ENCODE peak calls at places on chromosome 19, in four cellular contexts. D is IMR-90; S is CD4-positive, CD25-positive, alpha-beta regulatory T cell; C is GM23248. J is an unnamed sample.

GRCh38 chr19:55172741-55173140 is 6.3 kb upstream of the DNAAF3 start:
- DNase-seq in D (peak; percentile 75), C (peak; percentile 86), S (no peak), J (no peak)

GRCh38 chr19:35712910-35713845 is 4.6 kb upstream of the KMT2B start:
- DNase-seq in C (no peak), S (peak; percentile 81), D (no peak), J (no peak)

GRCh38 chr19:31301306-31301980 is 47.8 kb downstream of the TSHZ3 start:
- DNase-seq in S (no peak), C (no peak), D (no peak), J (no peak)

GRCh38 chr19:17834350-17835181 is 13.2 kb downstream of the JAK3 start:
- DNase-seq in D (no peak), S (no peak), C (peak; percentile 7), J (no peak)

GRCh38 chr19:5985098-5985783 is 7.3 kb upstream of the RANBP3 start:
- DNase-seq in S (no peak), D (peak; percentile 61), C (peak; percentile 67), J (no peak)

GRCh38 chr19:22438011-22438410 is 15.9 kb upstream of the ZNF98 start:
- DNase-seq in S (no peak), C (no peak), D (no peak), J (no peak)

GRCh38 chr19:8702350-8702749 is 3.8 kb upstream of the ACTL9 start:
- DNase-seq in D (no peak), S (no peak), C (no peak), J (no peak)

GRCh38 chr19:54561840-54562239 is 11.8 kb upstream of the LILRA2 start:
- DNase-seq in D (no peak), S (no peak), C (no peak), J (no peak)

GRCh38 chr19:53580871-53581835 is 43.2 kb downstream of the ZNF331 start:
- DNase-seq in S (no peak), D (no peak), C (no peak), J (no peak)

GRCh38 chr19:38731654-38732301 is 12.5 kb downstream of the CAPN12 start:
- DNase-seq in D (no peak), S (no peak), C (no peak), J (peak; percentile 62)

GRCh38 chr19:14054721-14055120 is 7.2 kb downstream of the PALM3 start:
- DNase-seq in D (no peak), S (no peak), C (no peak), J (no peak)

GRCh38 chr19:45526143-45526542 is 18.9 kb downstream of the VASP start:
- DNase-seq in D (peak; percentile 55), C (peak; percentile 67), S (no peak), J (no peak)

GRCh38 chr19:8585894-8586750 is 8.9 kb upstream of the MYO1F start:
- DNase-seq in D (no peak), C (peak; percentile 37), S (no peak), J (no peak)

GRCh38 chr19:56119585-56119978 is 1.5 kb downstream of the ZNF787 start:
- DNase-seq in C (peak; percentile 71), D (peak; percentile 44), S (no peak), J (no peak)

GRCh38 chr19:18833849-18834643 is 2.3 kb downstream of the UPF1 start:
- DNase-seq in S (no peak), D (no peak), C (peak; percentile 46), J (no peak)

GRCh38 chr19:50877338-50877737 is 4.1 kb downstream of the KLK2 start:
- DNase-seq in C (no peak), D (no peak), S (no peak), J (no peak)

GRCh38 chr19:19504754-19505668 is 10.3 kb downstream of the TSSK6 start:
- DNase-seq in D (no peak), C (no peak), S (no peak), J (no peak)

GRCh38 chr19:47331931-47332547 is at the start of gene C5AR2:
- DNase-seq in C (peak; percentile 61), D (no peak), S (no peak), J (no peak)

GRCh38 chr19:8320564-8321066 is 560 bp downstream of the NDUFA7 start:
- DNase-seq in S (peak; percentile 21), D (no peak), C (peak; percentile 60), J (no peak)

GRCh38 chr19:46720516-46721239 is 3.8 kb upstream of the PRKD2 start:
- DNase-seq in S (no peak), C (no peak), D (no peak), J (no peak)

GRCh38 chr19:8251025-8251472 is 41.9 kb downstream of the CERS4 start:
- DNase-seq in S (no peak), D (peak; percentile 11), C (peak; percentile 60), J (no peak)

GRCh38 chr19:5903054-5903501 is 512 bp downstream of the NDUFA11 start:
- DNase-seq in C (peak; percentile 84), D (peak; percentile 49), S (no peak), J (no peak)

GRCh38 chr19:5621311-5621944 is 1.1 kb downstream of the SAFB2 start:
- DNase-seq in S (no peak), C (no peak), D (no peak), J (no peak)

GRCh38 chr19:38395381-38396127 is 7.1 kb downstream of the SPRED3 start:
- DNase-seq in S (peak; percentile 56), D (no peak), C (no peak), J (no peak)

DNA sequence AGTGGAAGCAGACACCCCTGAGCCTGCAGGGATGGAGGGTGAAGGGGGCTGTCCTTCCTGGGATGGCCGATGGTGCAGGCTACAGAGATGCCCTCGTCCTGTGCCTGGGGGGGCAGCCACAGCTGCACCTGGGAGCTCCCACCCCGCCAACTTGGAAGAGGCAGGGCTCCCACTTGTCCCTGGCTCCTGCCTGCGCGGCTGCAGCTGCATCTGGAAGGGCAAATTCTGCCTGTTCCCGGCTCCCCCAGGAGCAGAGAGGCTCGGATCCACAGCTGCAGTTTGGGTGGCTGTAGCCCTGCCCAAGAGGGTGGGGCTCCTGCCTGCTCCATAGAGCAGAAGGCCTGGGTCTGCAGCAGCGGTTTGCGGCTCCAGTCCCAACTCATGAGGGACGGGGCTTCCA is 2.2 kb downstream of the CEP89 start:
- DNase-seq in D (no peak), C (no peak), S (no peak), J (no peak)
- H3K4me3 ChIP-seq in D (no peak overlapping the region), C (no peak overlapping the region), S (no peak overlapping the region), J (no peak overlapping the region)

DNA sequence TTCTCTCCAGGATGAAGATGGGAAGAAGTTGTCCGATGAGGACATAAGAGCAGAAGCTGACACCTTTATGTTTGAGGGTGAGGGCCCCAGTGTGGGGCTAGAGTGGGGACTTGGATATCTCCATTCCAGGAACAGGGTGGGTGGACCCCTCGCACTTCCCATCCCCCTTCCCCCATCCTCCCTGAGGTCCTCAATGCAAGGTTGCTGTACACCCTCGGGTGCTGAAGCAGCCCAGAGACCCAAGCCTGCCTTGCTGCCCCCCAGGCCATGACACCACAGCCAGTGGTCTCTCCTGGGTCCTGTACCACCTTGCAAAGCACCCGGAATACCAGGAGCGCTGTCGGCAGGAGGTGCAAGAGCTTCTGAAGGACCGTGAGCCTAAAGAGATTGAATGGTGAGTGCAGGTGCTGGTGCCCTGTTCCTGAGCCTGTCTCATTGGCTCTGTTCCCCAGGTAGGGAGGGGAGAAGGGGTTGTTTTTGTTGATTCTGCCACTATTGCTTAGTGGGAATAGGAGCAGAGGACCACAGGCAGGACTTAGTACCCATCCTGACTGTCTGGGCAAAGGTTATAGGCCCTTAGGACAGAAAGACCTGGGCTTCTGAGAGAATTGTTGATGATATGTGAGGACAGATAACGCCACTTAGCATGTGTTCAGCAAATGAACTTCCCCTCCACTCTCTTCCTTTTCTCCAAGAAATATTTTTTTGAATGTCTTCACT is 12.0 kb downstream of the CYP4F3 start:
- DNase-seq in C (no peak), D (no peak), S (no peak), J (no peak)
- H3K9me3 ChIP-seq in C (no peaks in the 10 kb centered on the region), D (peaks cover 8% of the 10 kb centered on the region), S (no peaks in the 10 kb centered on the region), J (no peaks in the 10 kb centered on the region)

GRCh38 chr19:3405261-3405653 is 38.9 kb downstream of the NFIC start:
- DNase-seq in S (no peak), D (no peak), C (no peak), J (no peak)
- H3K4me1 ChIP-seq in S (no peaks in the 10 kb centered on the region), D (peaks cover 19% of the 10 kb centered on the region), C (peaks cover 16% of the 10 kb centered on the region), J (peaks cover 64% of the 10 kb centered on the region)

GRCh38 chr19:917323-918151 is at the start of gene KISS1R:
- DNase-seq in D (peak; percentile 34), S (no peak), C (peak; percentile 54), J (no peak)
- H3K4me3 ChIP-seq in D (peak within 1 kb of the TSS; percentile 4), S (no peak within 1 kb of the TSS), C (peak within 1 kb of the TSS; percentile 18), J (peak within 1 kb of the TSS; percentile 59)

GRCh38 chr19:12706332-12706718 is 9.9 kb upstream of the FBXW9 start:
- DNase-seq in C (no peak), D (no peak), S (no peak), J (no peak)
- H3K9me3 ChIP-seq in C (no peaks in the 10 kb centered on the region), D (no peaks in the 10 kb centered on the region), S (no peaks in the 10 kb centered on the region), J (no peaks in the 10 kb centered on the region)

GRCh38 chr19:10107817-10108367 is 1.7 kb downstream of the PPAN start:
- DNase-seq in S (no peak), D (no peak), C (no peak), J (no peak)

GRCh38 chr19:10104665-10105221 is 1.4 kb upstream of the PPAN start:
- DNase-seq in C (no peak), D (no peak), S (peak; percentile 86), J (no peak)

GRCh38 chr19:10105241-10106099 is 692 bp upstream of the PPAN start:
- DNase-seq in S (no peak), D (no peak), C (peak; percentile 38), J (no peak)

GRCh38 chr19:10107254-10107653 is 1.1 kb downstream of the PPAN start:
- DNase-seq in D (no peak), S (no peak), C (no peak), J (no peak)

GRCh38 chr19:10106100-10106936 is at the start of gene PPAN:
- DNase-seq in C (peak; percentile 100), D (peak; percentile 98), S (peak; percentile 98), J (peak; percentile 98)
- H3K4me1 ChIP-seq in C (peaks cover 12% of the 10 kb centered on the region), D (peaks cover 4% of the 10 kb centered on the region), S (peaks cover 63% of the 10 kb centered on the region), J (peaks cover 3% of the 10 kb centered on the region)

DNA sequence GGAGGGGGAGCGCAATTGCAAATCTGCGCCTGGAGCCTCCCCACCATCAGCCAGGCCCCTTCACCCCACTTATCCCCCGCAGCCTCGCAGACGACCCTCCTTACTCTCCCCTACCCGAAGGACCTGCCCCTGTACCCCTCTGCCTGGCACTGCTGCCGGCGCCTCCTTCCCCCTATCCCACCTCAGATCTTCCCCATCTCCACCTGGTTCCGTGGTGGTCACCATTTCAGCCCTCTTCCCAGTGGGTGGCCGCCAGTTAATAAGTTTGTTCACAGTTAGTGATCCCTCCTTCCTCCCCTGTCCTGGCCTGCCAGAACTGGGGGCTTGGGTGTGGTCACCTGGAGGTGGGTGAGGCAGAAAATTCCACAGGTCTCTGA is 397 bp downstream of the SLC44A2 start:
- DNase-seq in S (no peak), C (no peak), D (no peak), J (no peak)
- H3K4me3 ChIP-seq in S (no peak overlapping the region), C (peak overlapping the region; percentile 69), D (peak overlapping the region; percentile 53), J (peak overlapping the region; percentile 67)

GRCh38 chr19:57688011-57688763 is 6.4 kb downstream of the ZNF551 start:
- DNase-seq in D (no peak), C (no peak), S (no peak), J (no peak)

GRCh38 chr19:57689750-57690149 is 8.0 kb downstream of the ZNF551 start:
- DNase-seq in C (no peak), D (no peak), S (no peak), J (no peak)

GRCh38 chr19:57687363-57688010 is 5.7 kb downstream of the ZNF551 start:
- DNase-seq in S (no peak), C (no peak), D (no peak), J (no peak)

GRCh38 chr19:57682226-57682766 is 519 bp downstream of the ZNF551 start:
- DNase-seq in S (no peak), D (no peak), C (no peak), J (no peak)

GRCh38 chr19:57686727-57687126 is 5.0 kb downstream of the ZNF551 start:
- DNase-seq in C (no peak), S (no peak), D (no peak), J (no peak)
- H3K9me3 ChIP-seq in C (no peaks in the 10 kb centered on the region), S (peaks cover 96% of the 10 kb centered on the region), D (peaks cover 71% of the 10 kb centered on the region), J (peaks cover 89% of the 10 kb centered on the region)